ENCODE peak calls at places on chromosomes 11 and 22, in four cellular contexts. X, S, F and H are unnamed samples.

GRCh38 chr11:70430122-70430521 is 31.8 kb downstream of the CTTN start:
- DNase-seq in X (no peak), S (no peak), F (peak), H (no peak)

GRCh38 chr11:67062526-67063373 is 6.1 kb downstream of the RHOD start:
- DNase-seq in X (no peak), S (no peak), F (peak), H (peak)

GRCh38 chr11:23112987-23113886 is 253.0 kb upstream of the CCDC179 start:
- DNase-seq in X (peak), S (peak), F (peak), H (peak)

GRCh38 chr11:34235591-34236071 is 122.2 kb downstream of the ABTB2 start:
- DNase-seq in X (no peak), S (no peak), F (no peak), H (no peak)

GRCh38 chr11:3202759-3203158 is 15.9 kb downstream of the MRGPRG start:
- DNase-seq in X (no peak), S (no peak), F (no peak), H (no peak)

GRCh38 chr22:37807410-37808293 is at the start of gene GCAT:
- DNase-seq in X (peak), S (peak), F (peak), H (peak)

GRCh38 chr22:32469799-32470212 is 4.8 kb upstream of the FBXO7 start:
- DNase-seq in X (peak), S (no peak), F (peak), H (no peak)

GRCh38 chr11:65611028-65611757 is 2.8 kb downstream of the MAP3K11 start:
- DNase-seq in X (no peak), S (no peak), F (no peak), H (no peak)

GRCh38 chr11:9160166-9160565 is 68.8 kb upstream of the SCUBE2 start:
- DNase-seq in X (peak), S (no peak), F (no peak), H (no peak)

GRCh38 chr11:15055620-15056356 is 17.6 kb upstream of the CALCB start:
- DNase-seq in X (no peak), S (no peak), F (peak), H (peak)

GRCh38 chr11:2207773-2208621 is 36.4 kb upstream of the TH start:
- DNase-seq in X (no peak), S (peak), F (peak), H (no peak)

GRCh38 chr11:86209806-86210657 is 34.5 kb upstream of the EED start:
- DNase-seq in X (no peak), S (no peak), F (no peak), H (no peak)

GRCh38 chr22:36286096-36286957 is 33.4 kb downstream of the APOL1 start:
- DNase-seq in X (peak), S (peak), F (peak), H (peak)

GRCh38 chr22:29842740-29843139 is 4.7 kb upstream of the ASCC2 start:
- DNase-seq in X (peak), S (no peak), F (peak), H (peak)

GRCh38 chr22:47022075-47022473 is 259.6 kb downstream of the TBC1D22A start:
- DNase-seq in X (no peak), S (no peak), F (no peak), H (no peak)

GRCh38 chr11:82547163-82547560 is 186.5 kb downstream of the FAM181B start:
- DNase-seq in X (no peak), S (no peak), F (no peak), H (no peak)

GRCh38 chr11:12897390-12897789 is 111.7 kb upstream of the RASSF10 start:
- DNase-seq in X (no peak), S (no peak), F (no peak), H (no peak)

GRCh38 chr11:102061276-102061675 is 14.0 kb downstream of the CFAP300 start:
- DNase-seq in X (peak), S (no peak), F (no peak), H (no peak)

GRCh38 chr11:132312161-132312560 is 941.7 kb downstream of the NTM start:
- DNase-seq in X (peak), S (no peak), F (peak), H (peak)

GRCh38 chr11:42013656-42014201 is 554.3 kb upstream of the LRRC4C start:
- DNase-seq in X (no peak), S (no peak), F (peak), H (no peak)

GRCh38 chr11:123374622-123374968 is 55.5 kb upstream of the GRAMD1B start:
- DNase-seq in X (no peak), S (no peak), F (no peak), H (no peak)

GRCh38 chr11:2777396-2777795 is 77.6 kb upstream of the KCNQ1OT1 start:
- DNase-seq in X (peak), S (peak), F (peak), H (no peak)

GRCh38 chr11:30423886-30424285 is 101.0 kb downstream of the ARL14EP start:
- DNase-seq in X (no peak), S (no peak), F (no peak), H (peak)

GRCh38 chr11:36295926-36296325 is at the start of gene PRR5L:
- DNase-seq in X (no peak), S (peak), F (no peak), H (no peak)

GRCh38 chr22:37202706-37203105 is 9.6 kb downstream of the SSTR3 start:
- DNase-seq in X (no peak), S (no peak), F (no peak), H (no peak)

GRCh38 chr11:13837286-13837685 is 125.2 kb upstream of the SPON1 start:
- DNase-seq in X (no peak), S (no peak), F (peak), H (peak)

GRCh38 chr22:46846832-46847355 is 84.4 kb downstream of the TBC1D22A start:
- DNase-seq in X (no peak), S (no peak), F (no peak), H (no peak)

GRCh38 chr11:107785401-107785800 is 73.2 kb downstream of the SLC35F2 start:
- DNase-seq in X (peak), S (no peak), F (no peak), H (no peak)

GRCh38 chr11:73521621-73522020 is 76.3 kb downstream of the FAM168A start:
- DNase-seq in X (peak), S (no peak), F (peak), H (no peak)

GRCh38 chr11:83009999-83010398 is 61.7 kb downstream of the RAB30 start:
- DNase-seq in X (no peak), S (no peak), F (no peak), H (no peak)

GRCh38 chr11:107385361-107385982 is 72.2 kb downstream of the CWF19L2 start:
- DNase-seq in X (no peak), S (no peak), F (peak), H (peak)

GRCh38 chr11:30960387-30960992 is 374.3 kb upstream of the MPPED2 start:
- DNase-seq in X (peak), S (no peak), F (no peak), H (no peak)

DNA sequence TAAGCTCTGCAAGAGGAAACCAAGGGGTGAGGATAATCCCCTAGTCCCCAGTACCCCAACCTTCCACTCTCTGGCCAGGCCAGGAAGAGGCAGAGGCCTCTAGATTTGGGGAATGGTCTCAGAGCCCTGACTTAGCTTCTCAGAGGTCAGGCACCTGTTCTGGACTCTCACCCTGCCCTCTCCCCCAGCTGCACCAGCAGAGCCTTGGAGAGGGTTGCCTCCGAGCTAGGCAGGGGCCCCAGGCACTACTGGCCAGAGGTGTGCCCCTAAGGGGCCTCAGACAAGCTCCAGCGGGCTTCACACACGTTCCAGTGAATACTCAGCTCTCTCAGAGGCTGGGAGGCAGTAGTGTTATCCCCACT is 8.0 kb downstream of the FREY1 start:
- DNase-seq in X (no peak), S (no peak), F (no peak), H (no peak)
- H3K27ac ChIP-seq in X (no peak), S (no peak), F (no peak), H (no peak)

GRCh38 chr22:42993651-42994275 is 21.2 kb downstream of the PACSIN2 start:
- DNase-seq in X (peak), S (no peak), F (no peak), H (no peak)
- H3K27ac ChIP-seq in X (peak), S (peak), F (peak), H (no peak)

DNA sequence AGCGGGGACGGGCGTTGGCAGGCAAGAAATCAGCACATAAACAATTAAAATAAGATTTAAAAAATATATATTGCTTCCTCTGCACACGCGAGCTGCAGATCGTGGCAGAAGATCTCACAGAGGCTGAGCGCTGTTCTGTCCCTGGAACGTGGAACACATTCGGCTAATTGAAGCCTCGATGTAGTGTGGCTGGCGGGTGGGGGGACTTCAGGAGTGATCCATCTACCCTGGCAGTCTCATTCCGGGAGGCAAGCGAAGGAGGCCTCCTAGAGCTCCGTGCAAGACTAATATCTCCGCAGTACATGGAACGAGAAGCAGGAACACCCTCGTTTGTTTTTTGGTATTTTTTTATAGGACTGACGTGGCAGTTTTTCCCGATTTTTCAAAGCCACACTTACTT is 402.4 kb downstream of the MN1 start:
- DNase-seq in X (no peak), S (no peak), F (no peak), H (no peak)
- H3K27ac ChIP-seq in X (no peak), S (no peak), F (no peak), H (no peak)

GRCh38 chr11:128904872-128905344 is 13.8 kb downstream of the KCNJ5 start:
- DNase-seq in X (peak), S (peak), F (peak), H (peak)

GRCh38 chr11:128902515-128903066 is 11.4 kb downstream of the KCNJ5 start:
- DNase-seq in X (no peak), S (no peak), F (peak), H (no peak)

GRCh38 chr11:128904303-128904871 is 13.2 kb downstream of the KCNJ5 start:
- DNase-seq in X (peak), S (no peak), F (no peak), H (no peak)

GRCh38 chr11:128901655-128902514 is 10.7 kb downstream of the KCNJ5 start:
- DNase-seq in X (no peak), S (no peak), F (no peak), H (no peak)

GRCh38 chr11:128903248-128904041 is 12.3 kb downstream of the KCNJ5 start:
- DNase-seq in X (no peak), S (no peak), F (peak), H (peak)
- H3K27ac ChIP-seq in X (no peak), S (no peak), F (no peak), H (peak)

DNA sequence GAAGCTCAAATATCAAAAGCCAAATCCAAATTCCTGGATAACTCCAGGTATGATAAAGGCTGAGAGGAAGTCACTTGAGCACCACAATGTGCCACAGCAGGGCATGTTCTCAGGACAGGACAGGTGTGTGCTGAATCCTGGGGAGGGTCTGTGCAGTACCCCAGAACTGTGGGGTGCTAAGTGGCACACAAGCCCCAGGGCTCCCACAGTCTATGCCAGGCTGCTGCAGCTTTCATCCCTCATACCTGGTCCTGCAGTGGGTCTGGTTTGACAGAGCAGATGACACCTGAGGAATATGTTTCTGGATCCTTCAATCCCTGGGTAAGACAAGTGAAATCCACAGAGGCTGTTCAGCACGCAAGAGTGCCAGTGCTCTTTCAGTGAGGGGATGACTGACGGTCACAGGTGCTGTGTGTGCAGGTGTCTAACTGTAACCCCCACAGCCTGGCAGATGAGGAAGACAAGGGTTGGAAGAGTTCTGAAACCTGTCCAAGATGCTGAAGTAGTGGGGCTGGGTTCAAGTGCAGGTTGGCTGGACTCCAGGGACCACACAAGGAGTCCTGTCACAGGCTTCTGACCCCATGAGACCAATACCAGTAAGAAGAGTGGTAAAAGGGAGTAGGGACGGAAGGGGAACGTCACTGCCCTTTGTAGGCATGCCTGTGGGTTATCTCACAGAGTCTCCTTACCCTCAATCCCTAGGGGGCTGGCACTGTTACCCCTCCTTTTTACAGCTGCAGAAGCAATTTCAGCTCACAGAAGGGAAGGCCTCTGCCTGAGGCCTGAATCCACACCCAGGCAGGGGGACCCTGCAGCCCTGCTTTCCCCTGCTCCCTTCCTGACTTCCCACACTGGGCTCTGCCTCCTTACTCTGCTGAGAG is 14.1 kb downstream of the SERPIND1 start:
- DNase-seq in X (no peak), S (no peak), F (no peak), H (no peak)
- H3K27ac ChIP-seq in X (no peak), S (no peak), F (no peak), H (no peak)